ENCODE peak calls at places on chromosomes 1 and 21, in ten cellular contexts. R, P, T, M, W, F, U, N, K and L are unnamed samples.

GRCh38 chr1:37999434-38000232 is 5.7 kb downstream of the FHL3 start:
- DNase-seq in T (peak; percentile 60), R (peak; percentile 57), U (no peak), P (peak; percentile 66), W (no peak), F (peak; percentile 45), K (no peak), M (no peak), N (no peak), L (no peak)

GRCh38 chr1:160575112-160575664 is 4.1 kb downstream of the CD84 start:
- DNase-seq in M (peak; percentile 67), N (no peak), K (no peak), T (no peak), U (no peak), F (no peak), R (no peak), W (no peak), P (no peak), L (no peak)

GRCh38 chr1:21836010-21836409 is 23.9 kb downstream of the LDLRAD2 start:
- DNase-seq in T (no peak), U (no peak), W (no peak), R (no peak), F (no peak), M (no peak), P (no peak), K (no peak), N (no peak), L (no peak)

GRCh38 chr1:223714849-223715709 is 2.7 kb downstream of the CAPN2 start:
- DNase-seq in M (no peak), R (no peak), U (no peak), P (peak; percentile 78), T (peak; percentile 53), F (peak; percentile 64), K (no peak), N (no peak), W (no peak), L (no peak)

GRCh38 chr1:153363641-153364040 is 6.0 kb downstream of the S100A9 start:
- DNase-seq in U (no peak), W (no peak), N (no peak), F (no peak), T (no peak), K (no peak), R (no peak), M (no peak), P (no peak), L (no peak)

GRCh38 chr1:231020139-231020601 is 19.9 kb downstream of the FAM89A start:
- DNase-seq in R (no peak), M (no peak), P (peak; percentile 45), T (no peak), U (no peak), W (no peak), K (no peak), F (no peak), N (no peak), L (no peak)

GRCh38 chr21:33892853-33893252 is 22.8 kb downstream of the ATP5PO start:
- DNase-seq in M (no peak), K (no peak), U (no peak), P (no peak), R (no peak), N (no peak), W (no peak), F (no peak), T (no peak), L (no peak)

GRCh38 chr1:65471901-65472332 is 51.4 kb downstream of the LEPR start:
- DNase-seq in N (no peak), U (no peak), W (peak; percentile 82), R (no peak), P (no peak), M (no peak), F (no peak), K (no peak), T (no peak), L (no peak)

GRCh38 chr1:117161887-117162286 is 40.3 kb upstream of the TRIM45 start:
- DNase-seq in R (no peak), U (no peak), M (no peak), P (no peak), W (no peak), F (no peak), K (no peak), N (no peak), T (no peak), L (no peak)

GRCh38 chr1:2543543-2544092 is 12.6 kb upstream of the TNFRSF14 start:
- DNase-seq in R (no peak), K (no peak), T (no peak), W (peak; percentile 39), N (peak; percentile 30), F (no peak), U (no peak), P (peak; percentile 73), M (peak; percentile 37), L (no peak)

GRCh38 chr1:118304722-118305344 is 119.8 kb upstream of the SPAG17 start:
- DNase-seq in M (no peak), F (no peak), R (no peak), T (no peak), U (no peak), W (no peak), K (no peak), N (no peak), P (peak; percentile 53), L (no peak)

GRCh38 chr1:64519921-64520320 is 50.0 kb downstream of the CACHD1 start:
- DNase-seq in M (no peak), N (no peak), R (no peak), K (no peak), P (peak; percentile 45), F (no peak), W (no peak), T (no peak), U (no peak), L (no peak)

GRCh38 chr1:219938706-219939105 is 10.3 kb upstream of the SLC30A10 start:
- DNase-seq in T (no peak), R (no peak), N (no peak), M (no peak), U (no peak), W (no peak), F (no peak), K (no peak), P (peak; percentile 37), L (no peak)

GRCh38 chr1:98975113-98975512 is 29.5 kb downstream of the PLPPR5 start:
- DNase-seq in N (no peak), R (no peak), T (no peak), W (no peak), F (no peak), U (no peak), K (no peak), M (no peak), P (no peak), L (no peak)

GRCh38 chr21:37367758-37368535 is 1.4 kb downstream of the DYRK1A start:
- DNase-seq in F (peak; percentile 42), M (peak; percentile 57), K (peak; percentile 21), R (peak; percentile 60), P (peak; percentile 49), W (no peak), N (peak; percentile 28), T (peak; percentile 67), U (peak; percentile 17), L (no peak)

GRCh38 chr21:45383615-45384201 is 21.3 kb upstream of the COL18A1 start:
- DNase-seq in K (no peak), R (no peak), M (no peak), T (peak; percentile 44), N (no peak), F (peak; percentile 12), P (no peak), U (no peak), W (no peak), L (no peak)